ENCODE peak calls at places on chromosomes 5 and 9, in seven cellular contexts. L, N, Q, U, W, X and P are unnamed samples.

GRCh38 chr5:122937914-122938313 is 92.5 kb downstream of the SNX24 start:
- DNase-seq in L (peak), N (no peak), Q (no peak), U (no peak), W (no peak), X (no peak), P (no peak)

GRCh38 chr5:111742595-111742994 is 14.4 kb downstream of the NREP start:
- DNase-seq in L (no peak), N (no peak), Q (no peak), U (peak), W (no peak), X (no peak), P (no peak)

GRCh38 chr5:88886756-88887741 is 4.1 kb upstream of the MEF2C start:
- DNase-seq in L (peak), N (no peak), Q (no peak), U (no peak), W (no peak), X (no peak), P (no peak)

GRCh38 chr5:119267958-119268386 is 87.8 kb upstream of the TNFAIP8 start:
- DNase-seq in L (peak), N (peak), Q (peak), U (peak), W (peak), X (peak), P (peak)

GRCh38 chr5:5018560-5018935 is 121.6 kb upstream of the ADAMTS16 start:
- DNase-seq in L (no peak), N (no peak), Q (no peak), U (no peak), W (no peak), X (no peak), P (no peak)

GRCh38 chr5:23352437-23352836 is 155.0 kb upstream of the PRDM9 start:
- DNase-seq in L (no peak), N (no peak), Q (peak), U (no peak), W (peak), X (no peak), P (no peak)

GRCh38 chr5:64678400-64678799 is 11.9 kb upstream of the SHISAL2B start:
- DNase-seq in L (no peak), N (no peak), Q (no peak), U (no peak), W (no peak), X (no peak), P (no peak)

GRCh38 chr9:130845901-130846381 is 10.9 kb downstream of the ABL1 start:
- DNase-seq in L (no peak), N (no peak), Q (no peak), U (no peak), W (peak), X (no peak), P (peak)

GRCh38 chr9:130685104-130685503 is 8.5 kb upstream of the EXOSC2 start:
- DNase-seq in L (no peak), N (no peak), Q (no peak), U (no peak), W (no peak), X (no peak), P (no peak)

GRCh38 chr5:74543162-74543995 is 97.1 kb downstream of the ENC1 start:
- DNase-seq in L (no peak), N (no peak), Q (peak), U (peak), W (peak), X (no peak), P (peak)

GRCh38 chr9:3879315-3879714 is 353.5 kb upstream of the RFX3 start:
- DNase-seq in L (no peak), N (no peak), Q (no peak), U (no peak), W (no peak), X (no peak), P (no peak)

GRCh38 chr5:155079698-155080097 is 66.1 kb downstream of the KIF4B start:
- DNase-seq in L (no peak), N (no peak), Q (no peak), U (no peak), W (no peak), X (no peak), P (no peak)

GRCh38 chr5:54895816-54896341 is 89.5 kb downstream of the ESM1 start:
- DNase-seq in L (peak), N (no peak), Q (no peak), U (no peak), W (peak), X (no peak), P (no peak)

GRCh38 chr9:69822091-69822750 is 1.6 kb downstream of the CFAP95 start:
- DNase-seq in L (no peak), N (no peak), Q (no peak), U (peak), W (peak), X (no peak), P (no peak)

GRCh38 chr5:116271432-116271831 is 186.6 kb downstream of the COMMD10 start:
- DNase-seq in L (no peak), N (no peak), Q (no peak), U (peak), W (no peak), X (no peak), P (peak)